ENCODE peak calls at places on chromosomes 7 and 10, in seven cellular contexts. M is keratinocyte, Y is tibial nerve, C is stomach, E is OCI-LY7, N is prostate gland, F is colonic mucosa. Q is an unnamed sample. For H3K4me1, the result is how much of the 10 kb centered on the place peaks cover.

GRCh38 chr10:121994429-121994881 is 5.5 kb downstream of the TACC2 start:
- DNase-seq in Y (no peak), F (peak), N (peak), E (no peak), C (peak), M (no peak), Q (no peak)

GRCh38 chr7:155017834-155018233 is 14.9 kb upstream of the PAXIP1 start:
- DNase-seq in C (no peak), F (no peak), M (no peak), E (no peak), N (no peak), Y (no peak), Q (no peak)

GRCh38 chr10:113746188-113746950 is 5.1 kb upstream of the PLEKHS1 start:
- DNase-seq in Y (no peak), M (no peak), E (no peak), C (no peak), F (peak), N (no peak), Q (no peak)

GRCh38 chr7:16740623-16740953 is 13.0 kb upstream of the TSPAN13 start:
- DNase-seq in E (no peak), F (no peak), N (no peak), C (no peak), M (no peak), Y (no peak), Q (no peak)

GRCh38 chr7:85074-85945 is 107.1 kb upstream of the FAM20C start:
- DNase-seq in M (no peak), C (peak), N (no peak), F (no peak), E (no peak), Y (no peak), Q (no peak)

GRCh38 chr10:59073456-59074053 is 102.9 kb upstream of the PHYHIPL start:
- DNase-seq in Y (no peak), E (no peak), N (no peak), M (no peak), C (no peak), F (no peak), Q (no peak)

GRCh38 chr10:77899080-77899477 is 27.5 kb downstream of the DLG5 start:
- DNase-seq in M (peak), Y (no peak), F (peak), C (peak), N (peak), E (no peak), Q (peak)

GRCh38 chr10:59033622-59034021 is 142.8 kb upstream of the PHYHIPL start:
- DNase-seq in F (no peak), M (no peak), N (no peak), C (no peak), Y (no peak), E (no peak), Q (no peak)

GRCh38 chr10:91493313-91493712 is 83.2 kb downstream of the HECTD2 start:
- DNase-seq in C (no peak), F (no peak), Y (no peak), E (peak), M (no peak), N (no peak), Q (no peak)

GRCh38 chr10:91613411-91614253 is 19.2 kb downstream of the PPP1R3C start:
- DNase-seq in F (no peak), Y (no peak), M (peak), C (no peak), E (no peak), N (no peak), Q (no peak)

GRCh38 chr10:45461034-45461433 is 87.0 kb downstream of the ALOX5 start:
- DNase-seq in N (no peak), C (no peak), M (no peak), F (no peak), Y (no peak), E (peak), Q (no peak)

GRCh38 chr10:50417906-50418697 is 166.8 kb upstream of the ASAH2 start:
- DNase-seq in C (peak), N (peak), F (peak), M (peak), E (peak), Y (peak), Q (peak)

GRCh38 chr7:96236198-96237039 is 85.5 kb downstream of the SLC25A13 start:
- DNase-seq in C (no peak), F (no peak), Y (no peak), M (no peak), N (no peak), E (no peak), Q (no peak)

GRCh38 chr10:12707461-12708185 is 293.9 kb downstream of the CCDC3 start:
- DNase-seq in Y (no peak), F (peak), C (peak), E (peak), N (no peak), M (no peak), Q (no peak)

GRCh38 chr10:104284783-104285182 is 15.8 kb downstream of the GSTO2 start:
- DNase-seq in C (no peak), F (no peak), E (no peak), Y (no peak), N (no peak), M (no peak), Q (no peak)

GRCh38 chr10:49119746-49120145 is 4.4 kb upstream of the VSTM4 start:
- DNase-seq in E (no peak), N (no peak), C (no peak), F (no peak), Y (no peak), M (peak), Q (no peak)

GRCh38 chr10:75395955-75396860 is 5.4 kb downstream of the ZNF503 start:
- DNase-seq in M (no peak), N (peak), F (peak), E (no peak), Y (no peak), C (no peak), Q (peak)

GRCh38 chr10:1133495-1134045 is 77.4 kb downstream of the WDR37 start:
- DNase-seq in E (no peak), F (peak), N (no peak), C (no peak), Y (no peak), M (no peak), Q (no peak)

GRCh38 chr10:31318382-31318853 is 598 bp upstream of the ZEB1 start:
- DNase-seq in E (peak), C (no peak), Y (peak), F (peak), M (no peak), N (peak), Q (peak)

GRCh38 chr10:92969151-92969550 is 91.4 kb upstream of the CYP26C1 start:
- DNase-seq in M (no peak), Y (no peak), N (no peak), F (no peak), C (no peak), E (no peak), Q (no peak)

GRCh38 chr10:73586583-73586984 is 4.6 kb downstream of the USP54 start:
- DNase-seq in M (no peak), N (peak), F (peak), Y (no peak), C (peak), E (no peak), Q (no peak)

GRCh38 chr10:88038268-88038667 is 174.8 kb downstream of the PTEN start:
- DNase-seq in N (no peak), M (no peak), Y (no peak), C (no peak), E (no peak), F (no peak), Q (no peak)

GRCh38 chr7:112898432-112899290 is 108.5 kb upstream of the TMEM168 start:
- DNase-seq in F (peak), C (peak), N (no peak), E (peak), M (peak), Y (no peak), Q (peak)

GRCh38 chr10:121503587-121504051 is 94.6 kb downstream of the FGFR2 start:
- DNase-seq in C (no peak), N (no peak), E (no peak), Y (no peak), M (no peak), F (no peak), Q (no peak)

GRCh38 chr7:56105508-56105907 is 768 bp downstream of the CHCHD2 start:
- DNase-seq in E (peak), M (peak), C (no peak), F (peak), Y (no peak), N (no peak), Q (no peak)

GRCh38 chr7:129605038-129605437 is 6.5 kb upstream of the NRF1 start:
- DNase-seq in M (no peak), E (no peak), F (no peak), C (no peak), N (no peak), Y (no peak), Q (no peak)

GRCh38 chr10:124740374-124741280 is 3.6 kb downstream of the FAM53B start:
- DNase-seq in Y (no peak), F (peak), M (no peak), E (peak), N (peak), C (no peak), Q (peak)

DNA sequence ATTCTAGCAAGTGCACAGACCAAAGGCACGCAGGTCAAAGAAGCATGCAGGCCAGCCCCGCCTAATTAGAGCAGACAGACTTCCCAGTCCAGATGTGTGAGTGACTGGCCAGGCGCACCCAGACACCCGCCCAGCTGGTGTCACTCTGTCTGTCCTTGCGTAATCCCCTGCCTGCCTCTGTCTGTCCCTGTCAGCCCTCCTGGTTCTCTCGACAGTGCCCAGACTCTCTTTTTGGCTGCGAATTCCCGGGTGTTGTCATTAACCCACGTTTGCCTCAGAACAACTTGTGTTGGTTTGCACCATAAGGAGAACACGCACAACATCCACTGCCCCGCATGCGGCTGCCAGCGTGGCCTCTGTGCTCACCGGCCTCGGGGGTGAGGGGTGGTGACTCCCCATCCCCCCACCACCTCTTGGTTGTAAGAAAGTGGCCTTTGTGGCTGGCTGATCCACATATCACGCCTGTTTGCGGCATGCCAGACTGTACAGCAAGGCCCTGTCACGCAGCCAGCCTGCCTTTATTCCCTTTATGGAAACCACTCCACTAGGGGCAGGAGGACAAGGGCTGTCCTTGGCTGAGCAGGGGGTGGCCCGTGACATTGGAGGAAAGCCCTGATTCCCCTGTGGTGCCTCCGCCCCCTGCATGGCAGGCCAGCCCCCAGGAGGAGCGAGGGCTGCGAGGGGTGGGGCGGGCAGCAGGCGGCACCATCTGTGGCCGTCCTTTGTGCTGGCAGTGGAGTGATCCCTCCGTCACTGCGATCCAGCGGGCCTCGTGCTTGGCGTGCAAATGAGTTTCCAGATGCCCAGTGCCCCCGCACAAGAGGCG is 72.8 kb upstream of the PPIF start:
- DNase-seq in E (no peak), N (peak), M (no peak), F (peak), C (peak), Y (peak), Q (peak)
- TF ChIP-seq CTCF in E (no peak), N (no peak), M (no peak), F (no peak), C (no peak), Y (no peak), Q (no peak)

DNA sequence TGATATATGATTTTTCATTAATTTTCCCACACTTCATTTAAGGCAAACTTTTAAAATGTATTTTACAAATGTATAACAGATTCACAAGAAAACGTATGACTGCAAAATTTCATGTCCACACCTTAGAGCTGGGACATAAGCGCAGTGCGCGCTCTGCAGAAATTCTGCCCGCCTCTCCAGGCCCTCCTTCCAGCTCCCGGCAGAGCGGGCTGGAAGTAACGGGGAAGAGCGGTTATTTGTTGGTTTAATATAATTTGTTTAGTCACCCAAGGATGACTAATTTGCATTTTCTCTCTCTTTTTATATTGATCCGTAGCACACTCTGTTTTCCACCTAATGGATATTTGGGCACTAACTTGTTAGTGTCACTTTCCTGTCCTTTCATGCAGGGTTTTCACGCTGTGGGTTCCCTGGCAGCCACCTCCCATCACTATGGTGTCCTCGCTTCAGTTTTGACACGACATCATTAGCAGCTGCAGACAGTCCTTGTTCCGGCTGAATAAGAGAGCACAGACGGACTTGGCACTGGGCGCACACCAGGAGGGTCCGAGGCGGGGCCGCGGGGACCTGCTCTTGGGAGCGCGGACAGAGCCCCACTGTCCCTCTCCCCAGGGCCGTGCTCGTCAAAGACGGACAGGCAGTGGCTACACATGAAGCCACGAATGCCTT is 129.2 kb upstream of the SEC61G start:
- DNase-seq in N (no peak), Y (no peak), C (no peak), F (no peak), M (no peak), E (no peak), Q (no peak)
- H3K4me3 ChIP-seq in N (peak), Y (no peak), C (peak), F (peak), M (no peak), E (no peak), Q (no peak)

GRCh38 chr7:80921130-80921529 is 2.3 kb upstream of the SEMA3C start:
- DNase-seq in Y (no peak), E (no peak), M (no peak), C (no peak), N (peak), F (peak), Q (no peak)

GRCh38 chr7:80916770-80917681 is 1.8 kb downstream of the SEMA3C start:
- DNase-seq in C (no peak), F (no peak), N (no peak), M (peak), Y (no peak), E (no peak), Q (no peak)

GRCh38 chr7:80918909-80919721 is at the start of gene SEMA3C:
- DNase-seq in E (no peak), M (peak), N (peak), Y (peak), C (peak), F (peak), Q (peak)

GRCh38 chr7:80922254-80923049 is 3.6 kb upstream of the SEMA3C start:
- DNase-seq in M (no peak), Y (no peak), E (no peak), F (peak), N (peak), C (peak), Q (no peak)

DNA sequence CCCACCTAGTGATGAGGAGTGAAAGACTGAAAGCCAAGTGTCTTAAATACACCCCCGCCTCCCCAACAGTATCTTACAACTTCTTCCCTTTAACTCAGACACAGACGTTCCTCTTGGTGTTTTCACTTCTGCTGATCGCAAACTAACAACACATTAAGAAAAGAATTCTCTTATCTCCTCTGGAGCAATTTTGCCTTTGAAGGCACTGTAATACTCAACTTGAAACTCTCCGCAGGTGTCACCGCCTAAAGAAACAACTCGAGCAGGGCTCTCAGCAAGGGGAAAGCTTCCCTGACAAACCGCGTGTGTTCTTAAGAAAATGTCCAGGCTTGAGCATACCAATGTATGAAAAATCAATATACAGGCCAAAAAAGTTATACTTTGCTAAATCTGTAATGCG is 445 bp downstream of the SEMA3C start:
- DNase-seq in M (no peak), E (no peak), Y (no peak), N (peak), C (no peak), F (no peak), Q (no peak)
- H3K4me1 ChIP-seq in M (half or more), E (under half), Y (under half), N (under half), C (under half), F (under half), Q (under half)

DNA sequence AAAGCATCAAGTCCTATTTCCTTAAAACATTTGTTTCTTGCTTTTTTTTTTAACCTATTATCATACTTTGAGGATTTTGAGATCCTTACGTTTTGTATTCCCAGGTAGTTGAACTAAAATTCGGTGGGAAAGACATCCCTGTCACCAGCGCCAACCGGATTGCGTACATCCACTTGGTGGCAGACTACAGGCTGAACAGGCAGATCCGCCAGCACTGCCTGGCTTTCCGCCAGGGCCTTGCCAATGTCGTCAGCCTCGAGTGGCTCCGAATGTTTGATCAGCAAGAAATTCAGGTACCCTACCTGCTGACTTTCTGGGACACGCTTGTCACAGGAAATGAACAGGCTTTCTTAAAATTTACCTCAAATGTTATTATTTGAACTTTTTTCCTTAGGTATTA is 83.0 kb upstream of the DNAJB6 start:
- DNase-seq in N (peak), E (no peak), M (no peak), F (peak), Y (no peak), C (peak), Q (peak)
- TF ChIP-seq CTCF in N (peak), E (no peak), M (peak), F (no peak), Y (no peak), C (no peak), Q (no peak)

DNA sequence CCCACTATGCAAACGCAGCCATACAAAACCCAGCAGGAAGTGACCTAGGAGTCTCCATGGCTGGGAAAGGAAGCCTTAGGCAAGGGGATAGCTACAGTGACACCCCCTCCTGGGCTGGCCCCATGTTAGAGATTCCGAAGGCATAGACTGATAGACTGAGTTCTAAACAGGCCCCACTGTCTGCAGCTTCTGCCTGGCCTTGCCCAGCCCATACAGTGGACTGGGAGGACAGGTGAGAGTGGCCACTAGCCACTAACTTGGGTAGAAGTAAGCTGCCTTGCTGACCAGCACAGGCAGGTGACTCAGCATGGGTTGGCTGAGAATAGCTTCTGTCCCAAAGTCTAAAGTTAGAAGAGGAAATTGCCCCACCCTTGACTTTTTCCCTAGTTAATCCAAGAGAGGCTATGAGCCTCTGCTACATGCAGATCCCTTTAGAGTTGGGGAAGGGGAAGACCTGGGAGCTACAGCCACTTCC is 106.2 kb downstream of the C10orf105 start:
- DNase-seq in M (no peak), N (no peak), E (no peak), C (peak), Y (no peak), F (peak), Q (no peak)
- H3K4me3 ChIP-seq in M (no peak), N (no peak), E (no peak), C (no peak), Y (no peak), F (no peak), Q (no peak)

GRCh38 chr7:23004247-23004520 is 9.7 kb downstream of the HYCC1 start:
- DNase-seq in E (no peak), F (no peak), C (no peak), Y (no peak), N (no peak), M (no peak), Q (no peak)

GRCh38 chr7:23002698-23003097 is 11.2 kb downstream of the HYCC1 start:
- DNase-seq in Y (no peak), F (no peak), M (no peak), E (no peak), C (no peak), N (no peak), Q (no peak)

GRCh38 chr7:23003505-23004246 is 10.3 kb downstream of the HYCC1 start:
- DNase-seq in N (no peak), M (no peak), F (no peak), Y (no peak), C (no peak), E (no peak), Q (no peak)

GRCh38 chr7:23000597-23001360 is 13.2 kb downstream of the HYCC1 start:
- DNase-seq in N (no peak), C (no peak), Y (no peak), E (no peak), F (no peak), M (no peak), Q (no peak)

GRCh38 chr7:23001610-23002009 is 12.3 kb downstream of the HYCC1 start:
- DNase-seq in E (no peak), N (no peak), F (no peak), C (no peak), Y (no peak), M (no peak), Q (no peak)
- H3K4me1 ChIP-seq in E (half or more), N (under half), F (under half), C (under half), Y (under half), M (under half), Q (under half)

GRCh38 chr10:71260622-71261325 is 48.4 kb downstream of the UNC5B start:
- DNase-seq in C (no peak), F (no peak), Y (no peak), N (no peak), E (no peak), M (no peak), Q (no peak)
- TF ChIP-seq CTCF in C (no peak), F (no peak), Y (no peak), N (no peak), E (no peak), M (no peak), Q (no peak)

DNA sequence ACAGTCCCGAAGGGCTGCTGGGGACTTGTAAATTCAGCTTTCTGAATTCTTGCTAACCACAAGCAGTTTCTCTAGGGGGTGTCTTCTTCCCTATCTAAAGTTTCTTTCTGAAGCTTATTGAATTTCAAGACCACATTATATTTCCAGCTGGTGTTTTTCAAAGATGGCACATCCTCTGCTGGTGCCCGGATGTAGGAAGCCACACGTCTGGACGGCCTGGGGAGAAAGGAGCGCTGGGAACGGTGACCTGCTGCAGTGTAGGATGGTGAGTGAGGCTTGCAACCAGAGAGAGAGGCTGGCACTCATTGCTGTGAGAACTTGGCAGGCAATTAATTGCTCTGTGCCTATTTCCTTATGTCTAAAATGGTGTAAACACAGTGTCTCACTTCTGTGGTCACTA is 776.4 kb downstream of the TYW1 start:
- DNase-seq in C (no peak), E (no peak), M (no peak), Y (no peak), N (no peak), F (no peak), Q (no peak)
- H3K4me3 ChIP-seq in C (no peak), E (no peak), M (no peak), Y (no peak), N (no peak), F (no peak), Q (no peak)

GRCh38 chr7:30166155-30166840 is 31.5 kb downstream of the MTURN start:
- DNase-seq in Y (no peak), M (no peak), F (peak), E (no peak), N (peak), C (peak), Q (no peak)
- H3K4me1 ChIP-seq in Y (under half), M (half or more), F (under half), E (under half), N (under half), C (half or more), Q (under half)

Q was measured in lung.